ENCODE peak calls at places on chromosomes 13 and 19, in seven cellular contexts. One of them, this sample, is unnamed.

GRCh38 chr13:23411706-23412105 is 21.8 kb downstream of the SACS start:
- DNase-seq in AG04450: no peak
- DNase-seq in cardiac muscle cell: peak; percentile 67
- DNase-seq in activated CD4-positive, CD25-positive, alpha-beta regulatory T cell: no peak
- DNase-seq in GM18507: no peak
- DNase-seq in EL: no peak
- DNase-seq in psoas muscle: no peak
- DNase-seq in this sample: no peak

GRCh38 chr13:34863360-34864135 is 78.5 kb upstream of the NBEA start:
- DNase-seq in AG04450: peak; percentile 10
- DNase-seq in cardiac muscle cell: no peak
- DNase-seq in activated CD4-positive, CD25-positive, alpha-beta regulatory T cell: no peak
- DNase-seq in GM18507: no peak
- DNase-seq in EL: peak; percentile 92
- DNase-seq in psoas muscle: no peak
- DNase-seq in this sample: peak; percentile 71

GRCh38 chr13:27919934-27920676 is at the start of gene PDX1:
- DNase-seq in AG04450: no peak
- DNase-seq in cardiac muscle cell: peak; percentile 74
- DNase-seq in activated CD4-positive, CD25-positive, alpha-beta regulatory T cell: no peak
- DNase-seq in GM18507: no peak
- DNase-seq in EL: peak; percentile 13
- DNase-seq in psoas muscle: no peak
- DNase-seq in this sample: no peak

GRCh38 chr13:49681837-49682236 is 9.4 kb downstream of the EBPL start:
- DNase-seq in AG04450: no peak
- DNase-seq in cardiac muscle cell: no peak
- DNase-seq in activated CD4-positive, CD25-positive, alpha-beta regulatory T cell: no peak
- DNase-seq in GM18507: no peak
- DNase-seq in EL: peak; percentile 18
- DNase-seq in psoas muscle: no peak
- DNase-seq in this sample: no peak

GRCh38 chr13:93248627-93249047 is 22.0 kb downstream of the GPC6 start:
- DNase-seq in AG04450: no peak
- DNase-seq in cardiac muscle cell: peak; percentile 71
- DNase-seq in activated CD4-positive, CD25-positive, alpha-beta regulatory T cell: no peak
- DNase-seq in GM18507: no peak
- DNase-seq in EL: peak; percentile 33
- DNase-seq in psoas muscle: no peak
- DNase-seq in this sample: no peak

GRCh38 chr13:105735269-105735668 is 800.2 kb downstream of the EFNB2 start:
- DNase-seq in AG04450: no peak
- DNase-seq in cardiac muscle cell: no peak
- DNase-seq in activated CD4-positive, CD25-positive, alpha-beta regulatory T cell: no peak
- DNase-seq in GM18507: no peak
- DNase-seq in EL: no peak
- DNase-seq in psoas muscle: no peak
- DNase-seq in this sample: no peak

GRCh38 chr19:14561249-14561648 is 10.6 kb downstream of the NDUFB7 start:
- DNase-seq in AG04450: no peak
- DNase-seq in cardiac muscle cell: no peak
- DNase-seq in activated CD4-positive, CD25-positive, alpha-beta regulatory T cell: no peak
- DNase-seq in GM18507: no peak
- DNase-seq in EL: no peak
- DNase-seq in psoas muscle: no peak
- DNase-seq in this sample: no peak

GRCh38 chr19:12756150-12756883 is 4.7 kb downstream of the BEST2 start:
- DNase-seq in AG04450: no peak
- DNase-seq in cardiac muscle cell: no peak
- DNase-seq in activated CD4-positive, CD25-positive, alpha-beta regulatory T cell: no peak
- DNase-seq in GM18507: no peak
- DNase-seq in EL: no peak
- DNase-seq in psoas muscle: no peak
- DNase-seq in this sample: no peak

GRCh38 chr13:26921918-26922317 is 161.3 kb upstream of the GPR12 start:
- DNase-seq in AG04450: no peak
- DNase-seq in cardiac muscle cell: no peak
- DNase-seq in activated CD4-positive, CD25-positive, alpha-beta regulatory T cell: no peak
- DNase-seq in GM18507: no peak
- DNase-seq in EL: no peak
- DNase-seq in psoas muscle: no peak
- DNase-seq in this sample: no peak

GRCh38 chr13:30338331-30338851 is 31.0 kb upstream of the KATNAL1 start:
- DNase-seq in AG04450: no peak
- DNase-seq in cardiac muscle cell: no peak
- DNase-seq in activated CD4-positive, CD25-positive, alpha-beta regulatory T cell: no peak
- DNase-seq in GM18507: no peak
- DNase-seq in EL: peak; percentile 89
- DNase-seq in psoas muscle: no peak
- DNase-seq in this sample: no peak

GRCh38 chr19:15432018-15432494 is 13.3 kb upstream of the AKAP8L start:
- DNase-seq in AG04450: no peak
- DNase-seq in cardiac muscle cell: peak; percentile 20
- DNase-seq in activated CD4-positive, CD25-positive, alpha-beta regulatory T cell: no peak
- DNase-seq in GM18507: no peak
- DNase-seq in EL: no peak
- DNase-seq in psoas muscle: no peak
- DNase-seq in this sample: no peak

GRCh38 chr19:49851456-49852259 is 699 bp downstream of the PTOV1 start:
- DNase-seq in AG04450: no peak
- DNase-seq in cardiac muscle cell: peak; percentile 82
- DNase-seq in activated CD4-positive, CD25-positive, alpha-beta regulatory T cell: no peak
- DNase-seq in GM18507: no peak
- DNase-seq in EL: no peak
- DNase-seq in psoas muscle: no peak
- DNase-seq in this sample: no peak

GRCh38 chr19:34506026-34506370 is 24.4 kb downstream of the WTIP start:
- DNase-seq in AG04450: no peak
- DNase-seq in cardiac muscle cell: no peak
- DNase-seq in activated CD4-positive, CD25-positive, alpha-beta regulatory T cell: no peak
- DNase-seq in GM18507: no peak
- DNase-seq in EL: no peak
- DNase-seq in psoas muscle: no peak
- DNase-seq in this sample: no peak

GRCh38 chr13:93224545-93224944 is 2.1 kb upstream of the GPC6 start:
- DNase-seq in AG04450: no peak
- DNase-seq in cardiac muscle cell: peak; percentile 41
- DNase-seq in activated CD4-positive, CD25-positive, alpha-beta regulatory T cell: no peak
- DNase-seq in GM18507: no peak
- DNase-seq in EL: peak; percentile 71
- DNase-seq in psoas muscle: no peak
- DNase-seq in this sample: peak; percentile 32

GRCh38 chr19:3547301-3547731 is 8.3 kb downstream of the TEKTIP1 start:
- DNase-seq in AG04450: no peak
- DNase-seq in cardiac muscle cell: no peak
- DNase-seq in activated CD4-positive, CD25-positive, alpha-beta regulatory T cell: peak; percentile 31
- DNase-seq in GM18507: no peak
- DNase-seq in EL: no peak
- DNase-seq in psoas muscle: no peak
- DNase-seq in this sample: no peak

GRCh38 chr19:4517451-4518057 is 732 bp downstream of the PLIN4 start:
- DNase-seq in AG04450: no peak
- DNase-seq in cardiac muscle cell: no peak
- DNase-seq in activated CD4-positive, CD25-positive, alpha-beta regulatory T cell: no peak
- DNase-seq in GM18507: no peak
- DNase-seq in EL: no peak
- DNase-seq in psoas muscle: no peak
- DNase-seq in this sample: no peak

GRCh38 chr19:23795462-23795861 is 36.8 kb upstream of the ZNF681 start:
- DNase-seq in AG04450: no peak
- DNase-seq in cardiac muscle cell: no peak
- DNase-seq in activated CD4-positive, CD25-positive, alpha-beta regulatory T cell: no peak
- DNase-seq in GM18507: no peak
- DNase-seq in EL: no peak
- DNase-seq in psoas muscle: no peak
- DNase-seq in this sample: no peak

GRCh38 chr13:41054212-41054877 is 7.0 kb upstream of the WBP4 start:
- DNase-seq in AG04450: no peak
- DNase-seq in cardiac muscle cell: peak; percentile 57
- DNase-seq in activated CD4-positive, CD25-positive, alpha-beta regulatory T cell: no peak
- DNase-seq in GM18507: no peak
- DNase-seq in EL: peak; percentile 77
- DNase-seq in psoas muscle: no peak
- DNase-seq in this sample: peak; percentile 67

GRCh38 chr19:45864629-45865082 is 530 bp downstream of the FOXA3 start:
- DNase-seq in AG04450: no peak
- DNase-seq in cardiac muscle cell: no peak
- DNase-seq in activated CD4-positive, CD25-positive, alpha-beta regulatory T cell: no peak
- DNase-seq in GM18507: no peak
- DNase-seq in EL: no peak
- DNase-seq in psoas muscle: no peak
- DNase-seq in this sample: no peak

GRCh38 chr19:1417145-1417544 is 9.8 kb downstream of the DAZAP1 start:
- DNase-seq in AG04450: no peak
- DNase-seq in cardiac muscle cell: no peak
- DNase-seq in activated CD4-positive, CD25-positive, alpha-beta regulatory T cell: no peak
- DNase-seq in GM18507: no peak
- DNase-seq in EL: no peak
- DNase-seq in psoas muscle: peak; percentile 90
- DNase-seq in this sample: no peak

GRCh38 chr13:112957295-112957677 is 11.7 kb upstream of the MCF2L start:
- DNase-seq in AG04450: no peak
- DNase-seq in cardiac muscle cell: no peak
- DNase-seq in activated CD4-positive, CD25-positive, alpha-beta regulatory T cell: no peak
- DNase-seq in GM18507: no peak
- DNase-seq in EL: no peak
- DNase-seq in psoas muscle: no peak
- DNase-seq in this sample: no peak

GRCh38 chr13:106038752-106039151 is 496.7 kb downstream of the EFNB2 start:
- DNase-seq in AG04450: peak; percentile 44
- DNase-seq in cardiac muscle cell: no peak
- DNase-seq in activated CD4-positive, CD25-positive, alpha-beta regulatory T cell: no peak
- DNase-seq in GM18507: no peak
- DNase-seq in EL: peak; percentile 82
- DNase-seq in psoas muscle: no peak
- DNase-seq in this sample: peak; percentile 79

GRCh38 chr13:28503182-28503980 is 8.5 kb upstream of the FLT1 start:
- DNase-seq in AG04450: no peak
- DNase-seq in cardiac muscle cell: no peak
- DNase-seq in activated CD4-positive, CD25-positive, alpha-beta regulatory T cell: no peak
- DNase-seq in GM18507: no peak
- DNase-seq in EL: peak; percentile 35
- DNase-seq in psoas muscle: no peak
- DNase-seq in this sample: no peak

GRCh38 chr19:2358548-2359173 is 1.4 kb upstream of the TMPRSS9 start:
- DNase-seq in AG04450: no peak
- DNase-seq in cardiac muscle cell: no peak
- DNase-seq in activated CD4-positive, CD25-positive, alpha-beta regulatory T cell: no peak
- DNase-seq in GM18507: no peak
- DNase-seq in EL: no peak
- DNase-seq in psoas muscle: peak; percentile 24
- DNase-seq in this sample: no peak

GRCh38 chr19:35868172-35868822 is at the start of gene APLP1:
- DNase-seq in AG04450: no peak
- DNase-seq in cardiac muscle cell: peak; percentile 84
- DNase-seq in activated CD4-positive, CD25-positive, alpha-beta regulatory T cell: peak; percentile 35
- DNase-seq in GM18507: peak; percentile 39
- DNase-seq in EL: peak; percentile 53
- DNase-seq in psoas muscle: peak; percentile 68
- DNase-seq in this sample: no peak

GRCh38 chr19:47390533-47391488 is 28.5 kb downstream of the MEIS3 start:
- DNase-seq in AG04450: no peak
- DNase-seq in cardiac muscle cell: no peak
- DNase-seq in activated CD4-positive, CD25-positive, alpha-beta regulatory T cell: no peak
- DNase-seq in GM18507: no peak
- DNase-seq in EL: no peak
- DNase-seq in psoas muscle: peak; percentile 15
- DNase-seq in this sample: no peak

GRCh38 chr13:59950201-59950730 is 213.5 kb downstream of the DIAPH3 start:
- DNase-seq in AG04450: no peak
- DNase-seq in cardiac muscle cell: no peak
- DNase-seq in activated CD4-positive, CD25-positive, alpha-beta regulatory T cell: no peak
- DNase-seq in GM18507: no peak
- DNase-seq in EL: no peak
- DNase-seq in psoas muscle: no peak
- DNase-seq in this sample: no peak

GRCh38 chr19:293436-294110 is 2.4 kb upstream of the PLPP2 start:
- DNase-seq in AG04450: no peak
- DNase-seq in cardiac muscle cell: no peak
- DNase-seq in activated CD4-positive, CD25-positive, alpha-beta regulatory T cell: no peak
- DNase-seq in GM18507: no peak
- DNase-seq in EL: no peak
- DNase-seq in psoas muscle: peak; percentile 39
- DNase-seq in this sample: no peak

GRCh38 chr19:45075215-45076028 is 856 bp downstream of the ZNF296 start:
- DNase-seq in AG04450: no peak
- DNase-seq in cardiac muscle cell: peak; percentile 19
- DNase-seq in activated CD4-positive, CD25-positive, alpha-beta regulatory T cell: peak; percentile 20
- DNase-seq in GM18507: peak; percentile 83
- DNase-seq in EL: peak; percentile 56
- DNase-seq in psoas muscle: peak; percentile 84
- DNase-seq in this sample: no peak

GRCh38 chr19:13781547-13781946 is 7.3 kb downstream of the C19orf53 start:
- DNase-seq in AG04450: no peak
- DNase-seq in cardiac muscle cell: peak; percentile 67
- DNase-seq in activated CD4-positive, CD25-positive, alpha-beta regulatory T cell: no peak
- DNase-seq in GM18507: no peak
- DNase-seq in EL: peak; percentile 86
- DNase-seq in psoas muscle: peak; percentile 71
- DNase-seq in this sample: peak; percentile 79

GRCh38 chr19:27922970-27923369 is 1290.0 kb downstream of the UQCRFS1 start:
- DNase-seq in AG04450: no peak
- DNase-seq in cardiac muscle cell: no peak
- DNase-seq in activated CD4-positive, CD25-positive, alpha-beta regulatory T cell: no peak
- DNase-seq in GM18507: no peak
- DNase-seq in EL: no peak
- DNase-seq in psoas muscle: no peak
- DNase-seq in this sample: no peak

GRCh38 chr19:28519950-28520861 is 692.7 kb downstream of the UQCRFS1 start:
- DNase-seq in AG04450: no peak
- DNase-seq in cardiac muscle cell: no peak
- DNase-seq in activated CD4-positive, CD25-positive, alpha-beta regulatory T cell: no peak
- DNase-seq in GM18507: no peak
- DNase-seq in EL: no peak
- DNase-seq in psoas muscle: peak; percentile 86
- DNase-seq in this sample: no peak

GRCh38 chr13:27765650-27766049 is 26.6 kb upstream of the GSX1 start:
- DNase-seq in AG04450: no peak
- DNase-seq in cardiac muscle cell: no peak
- DNase-seq in activated CD4-positive, CD25-positive, alpha-beta regulatory T cell: no peak
- DNase-seq in GM18507: no peak
- DNase-seq in EL: no peak
- DNase-seq in psoas muscle: no peak
- DNase-seq in this sample: no peak

GRCh38 chr13:42258747-42259146 is 13.2 kb upstream of the AKAP11 start:
- DNase-seq in AG04450: no peak
- DNase-seq in cardiac muscle cell: no peak
- DNase-seq in activated CD4-positive, CD25-positive, alpha-beta regulatory T cell: no peak
- DNase-seq in GM18507: no peak
- DNase-seq in EL: no peak
- DNase-seq in psoas muscle: no peak
- DNase-seq in this sample: no peak

GRCh38 chr13:40619479-40619814 is 47.0 kb downstream of the FOXO1 start:
- DNase-seq in AG04450: no peak
- DNase-seq in cardiac muscle cell: no peak
- DNase-seq in activated CD4-positive, CD25-positive, alpha-beta regulatory T cell: no peak
- DNase-seq in GM18507: no peak
- DNase-seq in EL: no peak
- DNase-seq in psoas muscle: no peak
- DNase-seq in this sample: no peak

GRCh38 chr13:43905435-43906031 is 25.8 kb downstream of the LACC1 start:
- DNase-seq in AG04450: peak; percentile 48
- DNase-seq in cardiac muscle cell: peak; percentile 75
- DNase-seq in activated CD4-positive, CD25-positive, alpha-beta regulatory T cell: no peak
- DNase-seq in GM18507: peak; percentile 7
- DNase-seq in EL: peak; percentile 63
- DNase-seq in psoas muscle: no peak
- DNase-seq in this sample: no peak